ENCODE peak calls at places on chromosome 10, in eight cellular contexts. J, I, C, N, S, W, A and V are unnamed samples.

GRCh38 chr10:124650263-124650662 is 93.9 kb downstream of the FAM53B start:
- DNase-seq in S (no peak), A (no peak), C (no peak), W (no peak), J (no peak), N (no peak), I (no peak), V (no peak)

GRCh38 chr10:22466763-22467334 is 121.6 kb downstream of the SPAG6 start:
- DNase-seq in N (no peak), W (no peak), A (no peak), I (no peak), C (no peak), S (no peak), J (no peak), V (no peak)

GRCh38 chr10:86264481-86265231 is 101.9 kb downstream of the GRID1 start:
- DNase-seq in C (no peak), J (peak; percentile 28), S (peak; percentile 33), I (no peak), A (no peak), N (no peak), W (no peak), V (no peak)

GRCh38 chr10:5547684-5547933 is 22.8 kb downstream of the CALML3 start:
- DNase-seq in W (no peak), A (no peak), S (no peak), N (no peak), C (no peak), I (no peak), J (peak; percentile 37), V (no peak)

GRCh38 chr10:82242778-82243177 is 367.8 kb downstream of the NRG3 start:
- DNase-seq in W (no peak), C (no peak), I (no peak), A (no peak), S (no peak), J (no peak), N (no peak), V (no peak)

GRCh38 chr10:116669832-116670644 is 49.3 kb downstream of the PNLIPRP2 start:
- DNase-seq in C (no peak), I (no peak), S (peak; percentile 77), A (peak; percentile 63), N (no peak), J (no peak), W (no peak), V (no peak)

GRCh38 chr10:7264313-7264741 is 146.5 kb downstream of the SFMBT2 start:
- DNase-seq in J (no peak), S (peak; percentile 57), A (peak; percentile 5), N (no peak), W (no peak), I (no peak), C (no peak), V (no peak)

GRCh38 chr10:15781381-15781960 is 61.7 kb upstream of the ITGA8 start:
- DNase-seq in W (peak; percentile 5), N (no peak), A (no peak), J (no peak), C (no peak), S (no peak), I (no peak), V (no peak)

GRCh38 chr10:6095810-6096209 is 7.0 kb downstream of the RBM17 start:
- DNase-seq in A (no peak), W (no peak), N (no peak), S (no peak), C (no peak), J (no peak), I (no peak), V (no peak)

GRCh38 chr10:67789769-67790168 is 48.2 kb downstream of the DNAJC12 start:
- DNase-seq in W (no peak), C (no peak), S (no peak), J (no peak), I (no peak), N (no peak), A (no peak), V (no peak)

GRCh38 chr10:10138685-10139084 is 879.0 kb upstream of the CELF2 start:
- DNase-seq in N (peak; percentile 32), S (no peak), A (no peak), W (no peak), I (no peak), C (no peak), J (no peak), V (no peak)

GRCh38 chr10:97195654-97196212 is 10.0 kb upstream of the SLIT1 start:
- DNase-seq in W (no peak), J (peak; percentile 4), I (no peak), N (no peak), A (no peak), S (peak; percentile 58), C (no peak), V (no peak)

GRCh38 chr10:91061608-91062007 is 140.7 kb upstream of the ANKRD1 start:
- DNase-seq in A (no peak), N (no peak), C (no peak), W (no peak), I (no peak), S (no peak), J (no peak), V (no peak)

GRCh38 chr10:71040326-71040725 is 152.0 kb upstream of the PCBD1 start:
- DNase-seq in W (no peak), A (no peak), S (no peak), J (no peak), C (no peak), N (no peak), I (no peak), V (no peak)

GRCh38 chr10:118870467-118871243 is 115.9 kb upstream of the CACUL1 start:
- DNase-seq in N (no peak), A (peak; percentile 44), I (peak; percentile 72), C (no peak), W (peak; percentile 91), J (no peak), S (peak; percentile 30), V (peak; percentile 76)

GRCh38 chr10:109851595-109851994 is 71.7 kb downstream of the XPNPEP1 start:
- DNase-seq in C (no peak), N (no peak), J (no peak), W (no peak), A (no peak), S (no peak), I (no peak), V (no peak)

GRCh38 chr10:5977471-5978370 is at the start of gene IL15RA:
- DNase-seq in S (peak; percentile 75), W (peak; percentile 78), I (peak; percentile 55), A (peak; percentile 74), J (peak; percentile 90), C (peak; percentile 81), N (peak; percentile 90), V (no peak)

GRCh38 chr10:61475449-61475873 is 22.3 kb upstream of the TMEM26 start:
- DNase-seq in I (peak; percentile 68), W (peak; percentile 4), S (no peak), A (no peak), J (no peak), N (no peak), C (no peak), V (no peak)

DNA sequence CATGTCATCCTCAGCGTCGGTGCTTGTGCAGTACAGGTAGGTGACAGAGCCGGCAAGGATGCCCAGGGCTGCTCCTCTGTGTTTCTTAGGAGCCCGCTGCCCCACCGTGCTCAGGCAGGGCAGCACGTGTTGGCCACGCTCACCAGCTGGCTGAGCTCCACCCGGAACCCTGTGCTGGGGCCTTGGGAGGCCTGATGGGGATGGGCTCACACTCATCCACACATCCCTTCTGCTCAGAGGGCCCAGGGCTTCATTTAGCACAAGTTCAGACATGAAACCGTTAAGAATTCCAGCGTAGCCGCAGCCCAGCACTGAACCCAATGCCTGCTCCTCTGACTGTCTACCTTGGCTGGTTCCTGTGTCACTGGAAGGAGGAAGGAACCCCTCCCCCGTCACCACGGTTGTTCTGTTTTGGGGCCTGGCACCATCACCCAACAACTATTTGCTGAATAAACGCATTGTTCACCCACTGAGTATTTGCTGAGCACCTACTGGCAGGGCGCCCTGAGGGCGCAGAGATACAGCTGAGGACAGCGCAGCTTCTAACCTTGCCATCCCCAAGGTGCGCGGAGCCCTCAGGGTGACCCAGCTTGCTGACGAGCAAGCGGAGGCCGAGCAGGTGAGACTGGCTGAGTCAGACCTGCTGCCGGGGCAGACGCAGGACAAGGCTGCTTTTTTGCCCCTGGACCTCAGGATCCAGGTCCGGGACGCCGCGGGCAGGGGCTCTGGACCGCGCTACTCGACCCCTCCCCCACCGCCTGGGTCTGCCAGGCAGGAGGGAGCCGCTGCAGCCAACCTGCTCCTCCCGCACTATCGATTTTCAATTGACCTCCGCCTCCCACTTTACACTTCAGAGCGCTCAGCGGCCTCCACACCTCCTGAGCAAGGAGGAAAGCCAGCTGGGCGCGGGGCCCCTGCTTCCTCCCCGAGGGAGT is 50.6 kb upstream of the RET start:
- DNase-seq in S (peak; percentile 26), J (no peak), A (peak; percentile 30), N (no peak), I (no peak), W (peak; percentile 98), C (no peak), V (no peak)
- H3K4me3 ChIP-seq in S (no peak overlapping the region), J (no peak overlapping the region), A (no peak overlapping the region), N (no peak overlapping the region), I (no peak overlapping the region), W (no peak overlapping the region), C (no peak overlapping the region), V (no peak overlapping the region)

DNA sequence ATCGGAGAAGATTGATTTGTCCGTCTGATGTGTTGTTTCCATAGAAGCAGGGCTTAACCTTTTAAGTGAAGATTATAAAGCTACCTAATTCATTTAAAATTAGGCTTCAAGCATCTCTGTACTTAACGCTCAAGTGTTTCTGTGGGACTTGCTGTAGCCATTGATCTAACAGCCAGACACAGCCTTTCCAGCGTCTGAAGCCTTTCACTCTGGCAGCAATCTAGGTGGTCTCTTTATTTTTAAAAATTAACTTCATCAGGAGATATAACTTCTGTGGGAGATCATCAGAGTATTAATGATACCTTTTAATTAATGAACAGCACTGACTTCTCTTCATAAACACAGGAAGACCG is 88.1 kb downstream of the BEND7 start:
- DNase-seq in N (no peak), J (no peak), C (no peak), S (no peak), I (no peak), W (no peak), A (no peak), V (no peak)
- TF ChIP-seq CTCF in N (no peak), J (no peak), C (no peak), S (no peak), I (no peak), W (no peak), A (no peak), V (no peak)

DNA sequence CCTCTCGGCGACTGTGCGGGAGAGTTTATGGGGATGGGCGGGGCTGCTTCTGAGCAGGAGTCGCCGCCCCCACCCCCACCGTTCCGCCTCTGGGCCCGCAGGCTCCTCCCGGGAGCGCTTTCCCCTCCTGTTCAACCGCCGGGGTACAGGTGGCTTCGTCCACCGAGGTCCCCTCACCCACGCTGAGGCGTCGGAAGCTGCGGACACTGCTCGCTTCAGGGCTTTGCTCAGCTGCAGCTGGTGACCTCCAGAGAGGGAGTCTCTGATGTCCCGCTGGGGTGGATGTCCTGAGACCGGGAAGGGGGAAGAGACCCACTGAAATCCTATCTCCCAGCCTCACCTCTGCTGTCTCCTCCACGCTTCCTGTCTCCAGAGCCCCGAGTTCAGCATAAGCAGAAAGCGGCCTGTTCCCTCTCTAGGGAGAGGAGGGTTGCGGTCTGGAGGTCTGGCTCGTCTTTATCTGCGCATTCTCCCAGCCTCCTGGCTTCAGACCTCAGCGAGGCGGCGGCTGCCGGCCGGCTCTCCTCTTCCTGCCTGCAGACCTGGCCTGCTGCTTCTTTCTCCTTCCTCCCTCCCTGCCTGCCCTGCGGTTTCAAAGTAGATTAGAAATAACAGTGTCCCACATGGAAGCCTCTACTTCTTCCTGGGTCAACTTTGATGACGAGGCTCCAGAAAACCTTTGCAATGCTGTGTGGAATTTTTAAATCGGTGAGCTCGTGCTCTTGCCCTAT is 1.8 kb downstream of the CYP2E1 start:
- DNase-seq in A (no peak), J (peak; percentile 66), C (no peak), I (peak; percentile 17), S (peak; percentile 54), W (no peak), N (no peak), V (no peak)
- H3K4me3 ChIP-seq in A (no peak overlapping the region), J (peak overlapping the region; percentile 23), C (no peak overlapping the region), I (peak overlapping the region; percentile 41), S (no peak overlapping the region), W (peak overlapping the region; percentile 31), N (no peak overlapping the region), V (no peak overlapping the region)

GRCh38 chr10:12501851-12502525 is 152.6 kb downstream of the CAMK1D start:
- DNase-seq in N (no peak), C (no peak), A (no peak), S (no peak), J (no peak), I (no peak), W (no peak), V (no peak)
- TF ChIP-seq CTCF in N (no peak), C (no peak), A (no peak), S (no peak), J (no peak), I (no peak), W (no peak), V (no peak)